ENCODE peak calls at places on chromosome 16, in ten cellular contexts. X, B, E, H, O, F, P, K, W and I are unnamed samples.

GRCh38 chr16:82598766-82599165 is 28.0 kb upstream of the CDH13 start:
- DNase-seq in X (no peak), B (no peak), E (no peak), H (no peak), O (no peak), F (no peak), P (no peak), K (no peak), W (no peak), I (no peak)

GRCh38 chr16:1749152-1750117 is 21.9 kb downstream of the NME3 start:
- DNase-seq in X (no peak), B (no peak), E (no peak), H (no peak), O (no peak), F (no peak), P (no peak), K (no peak), W (no peak), I (no peak)

GRCh38 chr16:89855301-89855945 is 18.0 kb upstream of the TCF25 start:
- DNase-seq in X (no peak), B (no peak), E (no peak), H (no peak), O (no peak), F (no peak), P (no peak), K (no peak), W (no peak), I (no peak)

GRCh38 chr16:27251561-27252205 is 16.9 kb downstream of the NSMCE1 start:
- DNase-seq in X (no peak), B (no peak), E (no peak), H (no peak), O (no peak), F (no peak), P (no peak), K (no peak), W (no peak), I (no peak)

GRCh38 chr16:66548868-66549267 is 1.1 kb downstream of the TK2 start:
- DNase-seq in X (no peak), B (no peak), E (no peak), H (no peak), O (no peak), F (no peak), P (no peak), K (no peak), W (no peak), I (no peak)

GRCh38 chr16:85555549-85556455 is 57.3 kb upstream of the GSE1 start:
- DNase-seq in X (peak; percentile 63), B (peak; percentile 73), E (no peak), H (no peak), O (peak; percentile 81), F (peak; percentile 49), P (no peak), K (peak; percentile 74), W (no peak), I (peak; percentile 63)

GRCh38 chr16:71709231-71709781 is 15.2 kb downstream of the PHLPP2 start:
- DNase-seq in X (no peak), B (no peak), E (no peak), H (peak; percentile 38), O (no peak), F (no peak), P (peak; percentile 34), K (no peak), W (no peak), I (peak; percentile 29)

GRCh38 chr16:14629612-14629918 is 495 bp downstream of the PARN start:
- DNase-seq in X (no peak), B (no peak), E (no peak), H (no peak), O (no peak), F (no peak), P (peak; percentile 5), K (no peak), W (no peak), I (no peak)

DNA sequence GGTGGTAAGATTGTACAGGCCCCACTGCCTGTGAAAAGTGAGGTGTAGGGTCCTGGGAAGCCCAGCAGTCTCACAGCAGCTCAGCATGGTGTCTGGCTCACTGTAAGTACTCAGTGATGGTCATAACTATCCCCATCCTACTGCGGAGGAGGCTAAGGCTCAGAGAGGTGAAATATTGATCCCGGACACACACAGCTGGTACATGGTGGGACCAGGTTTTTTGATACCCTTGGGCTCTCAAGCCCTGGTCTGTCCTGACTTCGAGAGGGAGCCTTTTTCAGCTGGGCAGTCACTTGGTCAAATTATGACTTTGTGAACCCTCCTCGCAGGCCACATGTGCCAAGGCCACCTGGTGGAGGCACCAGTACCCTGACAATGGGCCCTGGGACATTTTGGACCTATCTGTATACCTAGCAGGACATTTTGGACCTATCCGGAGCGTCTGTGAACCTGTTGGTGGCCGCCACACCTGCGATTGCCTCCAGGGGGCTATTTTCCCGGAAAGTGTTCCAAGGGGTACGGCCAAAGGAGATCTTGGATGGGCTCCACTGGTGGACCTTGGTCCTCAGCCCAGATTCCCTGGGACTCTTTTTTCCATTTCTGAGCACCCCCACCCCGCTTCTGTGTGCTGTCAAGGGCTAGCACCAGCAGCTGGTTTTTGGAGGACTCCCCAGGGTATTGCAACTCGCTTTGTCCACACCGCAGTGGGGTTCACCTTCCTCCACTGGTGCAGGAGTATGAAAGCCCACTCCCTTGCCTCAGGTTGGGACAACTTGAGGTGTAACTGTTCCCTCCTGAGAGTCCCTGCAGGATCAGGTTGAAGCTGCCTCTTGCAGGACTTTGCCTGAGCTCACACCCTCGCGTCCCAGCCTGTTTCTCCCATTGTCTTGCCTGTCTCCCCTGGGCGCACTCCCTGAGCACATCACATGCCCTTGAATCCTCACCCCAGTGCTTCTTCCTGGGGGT is 83.6 kb upstream of the NKD1 start:
- DNase-seq in X (peak; percentile 54), B (no peak), E (no peak), H (no peak), O (no peak), F (peak; percentile 65), P (no peak), K (no peak), W (no peak), I (no peak)
- TF ChIP-seq CTCF in X (peak; percentile 28), B (no peak), E (no peak), H (no peak), O (no peak), F (peak; percentile 51), P (no peak), K (no peak), W (no peak), I (no peak)

DNA sequence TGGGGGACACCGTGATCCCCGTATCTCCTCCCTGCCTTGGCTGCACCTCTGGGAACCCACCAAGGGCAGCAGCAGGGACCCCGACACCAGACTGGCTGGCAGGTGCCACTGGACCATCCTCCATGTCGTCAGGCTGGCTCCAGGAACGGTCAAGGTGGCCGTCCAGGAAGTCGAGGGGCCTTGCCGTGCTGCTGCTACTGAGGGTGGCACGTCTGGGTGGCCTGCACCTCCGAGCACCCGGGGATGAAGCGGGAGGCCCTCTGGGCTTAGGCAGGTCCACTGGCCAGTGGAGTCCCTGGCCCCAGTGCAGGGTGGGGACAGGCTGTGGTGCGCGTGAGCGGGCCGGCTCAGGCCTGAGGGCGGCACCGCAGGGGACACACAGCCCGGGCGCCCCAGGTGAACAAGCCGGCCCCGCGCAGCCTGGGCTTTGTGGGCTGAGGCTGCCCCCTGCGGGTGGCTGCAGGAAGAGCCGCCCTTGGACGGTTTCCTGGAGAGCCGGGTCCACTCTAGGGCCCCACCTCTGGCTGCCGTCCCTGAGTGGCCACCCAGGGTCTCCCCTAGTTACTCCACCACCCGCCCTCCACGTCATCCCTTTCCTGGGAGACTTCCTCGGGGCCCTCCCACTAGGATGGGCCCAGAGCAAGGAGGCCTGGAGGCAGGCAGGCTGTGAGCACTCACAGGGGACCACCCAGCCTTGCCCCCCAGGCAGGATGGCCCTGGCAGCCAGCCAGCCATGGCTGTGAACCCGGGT is 42.8 kb upstream of the ZC3H18 start:
- DNase-seq in X (peak; percentile 86), B (peak; percentile 55), E (peak; percentile 10), H (no peak), O (peak; percentile 84), F (peak; percentile 94), P (peak; percentile 72), K (peak; percentile 64), W (peak; percentile 92), I (peak; percentile 50)
- TF ChIP-seq CTCF in X (peak; percentile 68), B (peak; percentile 94), E (peak; percentile 85), H (peak; percentile 74), O (peak; percentile 84), F (no peak), P (peak; percentile 73), K (peak; percentile 80), W (peak; percentile 82), I (peak; percentile 67)

GRCh38 chr16:47778106-47778803 is 317.1 kb downstream of the PHKB start:
- DNase-seq in X (no peak), B (no peak), E (no peak), H (no peak), O (no peak), F (no peak), P (no peak), K (no peak), W (no peak), I (peak; percentile 17)

GRCh38 chr16:47779201-47780016 is 318.3 kb downstream of the PHKB start:
- DNase-seq in X (no peak), B (peak; percentile 11), E (no peak), H (no peak), O (peak; percentile 23), F (peak; percentile 44), P (peak; percentile 5), K (no peak), W (peak; percentile 28), I (peak; percentile 78)

GRCh38 chr16:47777191-47777590 is 316.1 kb downstream of the PHKB start:
- DNase-seq in X (no peak), B (no peak), E (no peak), H (no peak), O (no peak), F (no peak), P (peak; percentile 50), K (no peak), W (no peak), I (peak; percentile 72)

GRCh38 chr16:47780213-47780612 is 319.1 kb downstream of the PHKB start:
- DNase-seq in X (no peak), B (no peak), E (no peak), H (no peak), O (no peak), F (no peak), P (no peak), K (no peak), W (no peak), I (no peak)

GRCh38 chr16:47774661-47775060 is 313.5 kb downstream of the PHKB start:
- DNase-seq in X (peak; percentile 52), B (no peak), E (no peak), H (no peak), O (peak; percentile 50), F (peak; percentile 47), P (peak; percentile 61), K (no peak), W (no peak), I (peak; percentile 48)
- TF ChIP-seq CTCF in X (no peak), B (no peak), E (peak; percentile 24), H (no peak), O (no peak), F (peak; percentile 18), P (no peak), K (no peak), W (no peak), I (peak; percentile 23)

DNA sequence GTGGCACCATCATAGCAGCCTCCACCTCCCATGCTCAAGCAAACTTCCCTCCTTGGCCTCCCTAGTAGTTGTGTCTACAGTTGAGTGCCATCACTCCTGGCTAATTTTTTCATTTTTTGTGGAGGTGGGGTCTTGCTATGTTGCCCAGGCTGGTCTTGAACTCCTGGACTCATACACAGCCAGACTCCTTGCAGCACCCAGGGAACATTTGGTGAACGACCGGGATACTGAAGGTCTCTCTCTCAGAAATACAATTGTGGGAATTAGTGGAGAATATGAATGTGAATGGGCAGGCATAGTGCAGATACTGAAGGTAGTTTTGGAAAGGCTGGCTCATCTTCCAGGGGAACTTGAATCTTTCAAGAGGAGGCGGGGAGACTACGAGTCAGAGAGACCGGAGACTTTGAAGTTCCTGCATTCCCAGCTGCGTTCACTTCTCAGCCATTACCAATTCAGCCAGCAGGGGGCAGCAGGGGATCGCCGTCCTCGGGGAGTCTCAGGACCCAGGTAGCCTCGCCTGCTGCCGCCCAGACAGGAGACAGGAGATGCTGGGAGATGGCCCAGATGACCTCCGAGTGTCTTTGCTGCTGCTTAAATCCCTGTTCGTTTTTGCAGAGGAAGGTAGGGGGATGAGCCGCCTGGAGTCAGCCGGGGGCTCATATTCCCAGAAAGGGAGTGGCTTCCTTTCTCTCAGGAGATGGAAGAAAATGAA is 68.6 kb downstream of the HAPSTR1 start:
- DNase-seq in X (peak; percentile 87), B (peak; percentile 12), E (peak; percentile 39), H (no peak), O (peak; percentile 76), F (peak; percentile 90), P (peak; percentile 51), K (no peak), W (peak; percentile 63), I (peak; percentile 59)
- TF ChIP-seq CTCF in X (peak; percentile 44), B (peak; percentile 64), E (peak; percentile 80), H (peak; percentile 93), O (peak; percentile 29), F (peak; percentile 85), P (peak; percentile 59), K (peak; percentile 22), W (peak; percentile 33), I (peak; percentile 74)